ENCODE peak calls at places on chromosomes 16 and 17, in five cellular contexts. D is body of pancreas; J is CD4-positive, alpha-beta T cell; O is tibial nerve; H is mucosa of descending colon. I is an unnamed sample.

GRCh38 chr16:59048876-59049275 is 314.8 kb upstream of the GOT2 start:
- DNase-seq in D (no peak), J (no peak), O (no peak), H (no peak), I (no peak)

GRCh38 chr17:57294629-57295501 is 38.5 kb downstream of the MSI2 start:
- DNase-seq in D (no peak), J (peak), O (no peak), H (no peak), I (no peak)

GRCh38 chr17:55341432-55341831 is 76.7 kb downstream of the HLF start:
- DNase-seq in D (no peak), J (no peak), O (no peak), H (no peak), I (no peak)

GRCh38 chr16:4376820-4377572 is 5.3 kb downstream of the VASN start:
- DNase-seq in D (no peak), J (no peak), O (no peak), H (no peak), I (no peak)

GRCh38 chr17:15231851-15232516 is 33.1 kb downstream of the PMP22 start:
- DNase-seq in D (no peak), J (no peak), O (no peak), H (no peak), I (no peak)

GRCh38 chr17:34163681-34164080 is 91.4 kb upstream of the CCL2 start:
- DNase-seq in D (peak), J (no peak), O (no peak), H (no peak), I (no peak)

GRCh38 chr16:87680272-87680644 is 78.0 kb downstream of the JPH3 start:
- DNase-seq in D (no peak), J (no peak), O (no peak), H (no peak), I (no peak)

GRCh38 chr17:79831367-79832210 is 7.7 kb downstream of the CBX4 start:
- DNase-seq in D (peak), J (no peak), O (peak), H (peak), I (peak)

GRCh38 chr17:79840204-79840988 is 1.2 kb upstream of the CBX4 start:
- DNase-seq in D (peak), J (no peak), O (peak), H (peak), I (no peak)

GRCh38 chr16:46853713-46854443 is 22.9 kb upstream of the C16orf87 start:
- DNase-seq in D (peak), J (peak), O (peak), H (peak), I (peak)

GRCh38 chr17:76560036-76560876 is 20.4 kb downstream of the PRCD start:
- DNase-seq in D (no peak), J (no peak), O (no peak), H (no peak), I (no peak)

GRCh38 chr17:76560877-76561221 is 21.0 kb downstream of the PRCD start:
- DNase-seq in D (no peak), J (no peak), O (no peak), H (no peak), I (no peak)

GRCh38 chr17:76562734-76563148 is 22.9 kb downstream of the PRCD start:
- DNase-seq in D (no peak), J (no peak), O (no peak), H (no peak), I (no peak)

GRCh38 chr17:76561332-76561731 is 21.5 kb downstream of the PRCD start:
- DNase-seq in D (no peak), J (no peak), O (no peak), H (no peak), I (no peak)

GRCh38 chr17:76561799-76562268 is 22.0 kb downstream of the PRCD start:
- DNase-seq in D (peak), J (no peak), O (no peak), H (no peak), I (no peak)
- TF ChIP-seq CTCF in D (no peak), J (no peak), O (no peak), H (no peak), I (no peak)

DNA sequence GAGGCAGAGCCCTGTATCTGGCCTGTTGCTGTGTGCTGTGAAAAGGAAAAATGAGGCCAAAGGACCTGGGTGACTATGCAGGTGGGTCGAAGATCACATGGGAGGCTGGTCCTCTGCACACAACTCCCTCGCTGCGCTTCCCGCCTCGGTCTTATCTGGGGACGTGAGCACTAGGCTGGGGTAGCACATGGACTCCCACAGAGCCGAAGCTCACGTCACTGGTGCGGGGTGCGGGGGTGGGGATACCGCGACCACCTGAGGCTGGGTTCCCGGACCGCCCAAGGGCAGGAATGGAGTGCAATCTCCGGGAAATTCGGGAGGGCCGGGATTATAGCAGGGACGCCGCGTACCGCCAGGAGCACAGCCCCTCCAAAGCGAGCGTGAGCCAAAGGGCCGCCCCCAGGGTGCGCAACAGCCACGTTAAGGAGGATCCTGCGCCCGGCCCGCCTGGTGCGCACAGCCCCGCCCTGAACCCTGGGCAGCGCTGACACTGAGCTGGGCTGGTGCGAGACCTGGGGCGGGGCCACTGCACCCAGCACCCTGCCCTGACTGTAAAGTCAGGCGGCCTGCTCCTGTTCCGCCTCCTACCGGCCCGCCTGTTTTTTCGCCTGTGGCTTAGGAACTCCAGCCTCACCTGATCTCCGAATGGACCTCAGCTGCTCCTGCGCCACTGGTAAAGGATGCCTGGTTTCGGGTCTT is 4.8 kb downstream of the MT1A start:
- DNase-seq in D (peak), J (peak), O (peak), H (peak), I (peak)
- TF ChIP-seq CTCF in D (peak), J (peak), O (peak), H (peak), I (peak)

GRCh38 chr16:72560617-72561016 is 388.7 kb upstream of the PMFBP1 start:
- DNase-seq in D (no peak), J (no peak), O (no peak), H (peak), I (no peak)

GRCh38 chr16:72569677-72570076 is 397.7 kb upstream of the PMFBP1 start:
- DNase-seq in D (no peak), J (no peak), O (no peak), H (no peak), I (no peak)

GRCh38 chr16:72566174-72566573 is 394.2 kb upstream of the PMFBP1 start:
- DNase-seq in D (no peak), J (no peak), O (no peak), H (no peak), I (no peak)

GRCh38 chr16:72568502-72568901 is 396.5 kb upstream of the PMFBP1 start:
- DNase-seq in D (no peak), J (no peak), O (no peak), H (no peak), I (no peak)

DNA sequence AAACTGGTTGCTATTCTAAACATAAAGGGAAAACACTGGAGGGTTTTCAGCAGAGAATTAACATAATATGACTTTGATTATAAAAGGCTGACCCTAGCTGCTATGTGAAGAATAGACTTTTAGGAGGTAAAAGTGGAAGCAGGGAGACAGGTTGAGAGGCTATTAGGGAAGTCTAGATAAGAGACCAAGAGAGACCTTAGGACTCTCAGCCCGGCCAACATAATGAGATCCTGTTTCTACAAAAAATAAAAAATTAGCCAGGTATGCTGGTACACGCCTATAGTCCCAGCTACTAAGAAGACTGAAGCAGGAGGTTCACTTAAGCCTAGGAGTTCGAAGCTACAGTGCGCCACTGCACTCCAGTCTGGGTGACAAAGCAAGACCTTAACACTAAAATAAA is 393.2 kb upstream of the PMFBP1 start:
- DNase-seq in D (no peak), J (no peak), O (no peak), H (peak), I (no peak)
- TF ChIP-seq CTCF in D (no peak), J (no peak), O (no peak), H (no peak), I (no peak)

GRCh38 chr17:3966720-3967363 is 2.6 kb upstream of the ATP2A3 start:
- DNase-seq in D (peak), J (no peak), O (no peak), H (peak), I (no peak)
- TF ChIP-seq CTCF in D (peak), J (no peak), O (no peak), H (no peak), I (no peak)